ENCODE peak calls at places on chromosomes 13 and 19, in nine cellular contexts. One of them, this sample, is unnamed.

GRCh38 chr19:14901675-14902260 is 15.8 kb upstream of the OR7A17 start:
- DNase-seq in heart right ventricle: no peak
- DNase-seq in A549: no peak
- DNase-seq in endodermal cell: no peak
- DNase-seq in OCI-LY7: no peak
- DNase-seq in thoracic aorta: no peak
- DNase-seq in MG63: no peak
- DNase-seq in GM23338: no peak
- DNase-seq in HAP-1: no peak
- DNase-seq in this sample: no peak

GRCh38 chr19:17409990-17410389 is 4.6 kb upstream of the BST2 start:
- DNase-seq in A549: no peak
- DNase-seq in OCI-LY7: no peak
- DNase-seq in MG63: no peak
- DNase-seq in thoracic aorta: no peak
- DNase-seq in endodermal cell: no peak
- DNase-seq in heart right ventricle: no peak
- DNase-seq in HAP-1: no peak
- DNase-seq in GM23338: no peak
- DNase-seq in this sample: no peak

GRCh38 chr13:86945596-86945995 is 725.6 kb upstream of the SLITRK5 start:
- DNase-seq in A549: no peak
- DNase-seq in HAP-1: no peak
- DNase-seq in OCI-LY7: no peak
- DNase-seq in MG63: no peak
- DNase-seq in GM23338: no peak
- DNase-seq in thoracic aorta: no peak
- DNase-seq in endodermal cell: no peak
- DNase-seq in heart right ventricle: no peak
- DNase-seq in this sample: no peak

GRCh38 chr19:51503428-51503827 is 1.8 kb upstream of the SIGLEC12 start:
- DNase-seq in GM23338: no peak
- DNase-seq in HAP-1: no peak
- DNase-seq in MG63: no peak
- DNase-seq in OCI-LY7: no peak
- DNase-seq in heart right ventricle: no peak
- DNase-seq in A549: no peak
- DNase-seq in endodermal cell: no peak
- DNase-seq in thoracic aorta: no peak
- DNase-seq in this sample: no peak

GRCh38 chr13:27573265-27573664 is 47.1 kb downstream of the LNX2 start:
- DNase-seq in MG63: peak
- DNase-seq in endodermal cell: no peak
- DNase-seq in OCI-LY7: no peak
- DNase-seq in GM23338: no peak
- DNase-seq in heart right ventricle: no peak
- DNase-seq in A549: no peak
- DNase-seq in HAP-1: no peak
- DNase-seq in thoracic aorta: no peak
- DNase-seq in this sample: no peak

GRCh38 chr13:79571147-79571546 is 90.2 kb downstream of the NDFIP2 start:
- DNase-seq in heart right ventricle: no peak
- DNase-seq in A549: no peak
- DNase-seq in MG63: no peak
- DNase-seq in endodermal cell: no peak
- DNase-seq in GM23338: no peak
- DNase-seq in HAP-1: no peak
- DNase-seq in OCI-LY7: no peak
- DNase-seq in thoracic aorta: no peak
- DNase-seq in this sample: no peak

GRCh38 chr13:32153056-32153455 is 121.5 kb downstream of the FRY start:
- DNase-seq in MG63: no peak
- DNase-seq in A549: no peak
- DNase-seq in GM23338: no peak
- DNase-seq in thoracic aorta: no peak
- DNase-seq in endodermal cell: no peak
- DNase-seq in HAP-1: no peak
- DNase-seq in OCI-LY7: no peak
- DNase-seq in heart right ventricle: no peak
- DNase-seq in this sample: no peak

GRCh38 chr19:23309926-23310325 is 59.7 kb upstream of the ZNF724 start:
- DNase-seq in thoracic aorta: no peak
- DNase-seq in A549: no peak
- DNase-seq in MG63: no peak
- DNase-seq in HAP-1: no peak
- DNase-seq in heart right ventricle: no peak
- DNase-seq in endodermal cell: no peak
- DNase-seq in GM23338: no peak
- DNase-seq in OCI-LY7: no peak
- DNase-seq in this sample: no peak

GRCh38 chr19:55452381-55453325 is 8.8 kb downstream of the ISOC2 start:
- DNase-seq in A549: peak
- DNase-seq in OCI-LY7: peak
- DNase-seq in GM23338: peak
- DNase-seq in heart right ventricle: peak
- DNase-seq in endodermal cell: peak
- DNase-seq in MG63: peak
- DNase-seq in thoracic aorta: no peak
- DNase-seq in HAP-1: peak
- DNase-seq in this sample: peak

GRCh38 chr13:39451301-39451700 is 151.7 kb downstream of the LHFPL6 start:
- DNase-seq in GM23338: no peak
- DNase-seq in OCI-LY7: peak
- DNase-seq in thoracic aorta: no peak
- DNase-seq in heart right ventricle: no peak
- DNase-seq in MG63: no peak
- DNase-seq in A549: no peak
- DNase-seq in endodermal cell: no peak
- DNase-seq in HAP-1: peak
- DNase-seq in this sample: no peak

DNA sequence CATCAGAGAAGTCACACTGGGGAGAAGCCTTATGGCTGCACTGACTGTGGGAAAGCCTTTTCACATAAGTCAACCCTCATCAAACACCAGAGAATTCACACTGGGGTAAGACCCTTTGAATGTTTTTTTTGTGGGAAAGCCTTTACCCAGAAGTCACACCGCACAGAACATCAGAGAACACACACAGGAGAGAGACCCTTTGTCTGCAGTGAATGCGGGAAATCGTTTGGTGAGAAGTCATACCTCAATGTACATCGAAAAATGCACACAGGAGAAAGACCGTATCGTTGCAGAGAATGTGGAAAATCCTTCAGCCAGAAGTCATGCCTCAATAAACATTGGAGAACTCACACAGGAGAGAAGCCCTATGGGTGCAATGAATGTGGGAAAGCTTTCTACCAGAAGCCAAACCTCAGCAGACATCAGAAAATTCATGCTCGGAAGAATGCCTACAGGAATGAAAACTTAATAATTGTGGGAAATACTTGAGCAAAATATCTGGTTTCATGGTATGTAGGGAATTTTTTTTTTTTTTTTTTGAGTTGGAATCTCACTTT is 30.7 kb downstream of the ZNF793 start:
- DNase-seq in endodermal cell: no peak
- DNase-seq in A549: no peak
- DNase-seq in HAP-1: no peak
- DNase-seq in heart right ventricle: no peak
- DNase-seq in MG63: no peak
- DNase-seq in thoracic aorta: no peak
- DNase-seq in OCI-LY7: no peak
- DNase-seq in GM23338: peak
- DNase-seq in this sample: no peak
- H3K4me3 ChIP-seq in endodermal cell: peak
- H3K4me3 ChIP-seq in A549: no peak
- H3K4me3 ChIP-seq in HAP-1: no peak
- H3K4me3 ChIP-seq in heart right ventricle: no peak
- H3K4me3 ChIP-seq in MG63: no peak
- H3K4me3 ChIP-seq in thoracic aorta: no peak
- H3K4me3 ChIP-seq in OCI-LY7: no peak
- H3K4me3 ChIP-seq in GM23338: no peak
- H3K4me3 ChIP-seq in this sample: no peak

DNA sequence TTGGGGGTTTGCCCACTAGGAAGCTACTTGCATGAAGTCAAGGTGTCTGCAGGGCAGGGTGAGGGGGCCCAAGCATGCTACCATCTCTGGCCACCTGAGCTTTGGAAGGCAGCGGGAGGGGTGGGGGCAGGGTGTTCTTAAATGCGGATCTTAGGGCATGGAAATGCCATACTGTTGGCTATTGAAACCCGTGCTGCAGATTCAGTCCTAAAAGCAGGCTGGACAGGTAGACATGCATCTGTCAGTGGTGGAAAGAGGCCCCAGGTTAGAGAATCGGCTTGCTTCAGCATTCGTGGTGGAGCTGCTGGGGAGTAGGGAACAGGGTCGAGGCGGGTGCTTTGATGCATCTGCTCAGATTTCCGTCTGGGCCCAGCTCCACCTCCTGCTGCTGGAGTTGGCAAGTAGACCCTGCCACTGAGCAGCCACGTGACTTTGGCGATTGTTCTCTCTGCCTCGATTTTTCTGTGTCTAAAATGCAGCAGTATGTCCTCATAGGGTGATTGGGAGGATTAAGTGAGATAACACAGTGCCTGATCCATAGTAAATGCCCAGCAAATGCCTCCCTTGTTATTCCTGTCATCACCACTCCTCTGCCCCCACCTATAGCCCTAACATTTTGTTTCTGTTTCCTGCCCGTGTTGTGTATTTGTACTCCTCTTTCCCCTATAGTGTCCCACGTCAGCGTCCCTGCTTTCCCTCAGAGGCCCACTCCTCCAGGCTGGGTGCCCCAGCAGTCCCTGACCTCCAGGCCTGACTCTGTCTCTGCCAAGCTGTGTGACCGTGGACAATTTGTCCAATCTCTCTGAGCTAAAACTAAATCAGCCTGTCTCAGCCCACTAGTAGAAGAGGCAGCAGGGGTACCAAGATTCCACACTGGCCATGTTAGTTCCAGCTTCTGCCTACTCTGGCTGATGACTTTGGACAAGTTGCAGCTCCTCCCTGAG is 5.8 kb downstream of the PPP1R37 start:
- DNase-seq in thoracic aorta: no peak
- DNase-seq in heart right ventricle: peak
- DNase-seq in endodermal cell: peak
- DNase-seq in MG63: peak
- DNase-seq in HAP-1: no peak
- DNase-seq in A549: no peak
- DNase-seq in OCI-LY7: no peak
- DNase-seq in GM23338: no peak
- DNase-seq in this sample: peak
- H3K4me3 ChIP-seq in thoracic aorta: no peak
- H3K4me3 ChIP-seq in heart right ventricle: no peak
- H3K4me3 ChIP-seq in endodermal cell: no peak
- H3K4me3 ChIP-seq in MG63: no peak
- H3K4me3 ChIP-seq in HAP-1: no peak
- H3K4me3 ChIP-seq in A549: peak
- H3K4me3 ChIP-seq in OCI-LY7: no peak
- H3K4me3 ChIP-seq in GM23338: no peak
- H3K4me3 ChIP-seq in this sample: peak

GRCh38 chr19:45075215-45076028 is 856 bp downstream of the ZNF296 start:
- DNase-seq in endodermal cell: peak
- DNase-seq in thoracic aorta: no peak
- DNase-seq in heart right ventricle: peak
- DNase-seq in MG63: peak
- DNase-seq in OCI-LY7: peak
- DNase-seq in A549: peak
- DNase-seq in HAP-1: peak
- DNase-seq in GM23338: peak
- DNase-seq in this sample: no peak

GRCh38 chr19:45076029-45076850 is at the start of gene ZNF296:
- DNase-seq in HAP-1: peak
- DNase-seq in MG63: peak
- DNase-seq in heart right ventricle: peak
- DNase-seq in endodermal cell: peak
- DNase-seq in OCI-LY7: peak
- DNase-seq in GM23338: peak
- DNase-seq in A549: peak
- DNase-seq in thoracic aorta: no peak
- DNase-seq in this sample: no peak

GRCh38 chr19:45076851-45077730 is 813 bp upstream of the ZNF296 start:
- DNase-seq in A549: no peak
- DNase-seq in OCI-LY7: no peak
- DNase-seq in heart right ventricle: no peak
- DNase-seq in HAP-1: no peak
- DNase-seq in endodermal cell: no peak
- DNase-seq in thoracic aorta: no peak
- DNase-seq in GM23338: peak
- DNase-seq in MG63: no peak
- DNase-seq in this sample: no peak

GRCh38 chr19:45071969-45072790 is 4.1 kb downstream of the ZNF296 start:
- DNase-seq in OCI-LY7: peak
- DNase-seq in MG63: no peak
- DNase-seq in endodermal cell: peak
- DNase-seq in heart right ventricle: no peak
- DNase-seq in HAP-1: no peak
- DNase-seq in A549: no peak
- DNase-seq in GM23338: no peak
- DNase-seq in thoracic aorta: no peak
- DNase-seq in this sample: no peak

DNA sequence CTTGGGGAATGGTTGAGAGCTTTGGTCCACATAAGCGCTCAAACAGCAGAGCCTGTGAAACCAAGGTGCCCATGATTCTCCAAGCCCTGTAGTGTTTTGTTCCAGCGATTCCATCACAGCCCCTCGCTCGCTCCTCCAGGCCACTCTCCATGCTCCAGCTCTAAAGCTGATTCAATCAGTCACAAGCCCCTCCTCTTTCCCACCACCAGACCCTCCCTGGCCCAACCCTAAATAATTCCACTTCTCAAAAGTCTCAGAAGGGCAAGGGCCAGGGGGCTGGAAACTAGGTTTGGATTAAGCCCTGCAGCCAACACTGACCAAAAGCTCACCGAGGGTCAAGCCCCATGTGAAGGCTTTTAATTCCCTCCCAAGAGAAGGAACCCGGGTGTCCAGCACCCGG is 1.5 kb downstream of the ZNF296 start:
- DNase-seq in MG63: no peak
- DNase-seq in heart right ventricle: no peak
- DNase-seq in endodermal cell: peak
- DNase-seq in OCI-LY7: no peak
- DNase-seq in GM23338: peak
- DNase-seq in thoracic aorta: no peak
- DNase-seq in HAP-1: no peak
- DNase-seq in A549: no peak
- DNase-seq in this sample: no peak
- H3K4me3 ChIP-seq in MG63: no peak
- H3K4me3 ChIP-seq in heart right ventricle: no peak
- H3K4me3 ChIP-seq in endodermal cell: peak
- H3K4me3 ChIP-seq in OCI-LY7: peak
- H3K4me3 ChIP-seq in GM23338: peak
- H3K4me3 ChIP-seq in thoracic aorta: peak
- H3K4me3 ChIP-seq in HAP-1: peak
- H3K4me3 ChIP-seq in A549: peak
- H3K4me3 ChIP-seq in this sample: no peak

DNA sequence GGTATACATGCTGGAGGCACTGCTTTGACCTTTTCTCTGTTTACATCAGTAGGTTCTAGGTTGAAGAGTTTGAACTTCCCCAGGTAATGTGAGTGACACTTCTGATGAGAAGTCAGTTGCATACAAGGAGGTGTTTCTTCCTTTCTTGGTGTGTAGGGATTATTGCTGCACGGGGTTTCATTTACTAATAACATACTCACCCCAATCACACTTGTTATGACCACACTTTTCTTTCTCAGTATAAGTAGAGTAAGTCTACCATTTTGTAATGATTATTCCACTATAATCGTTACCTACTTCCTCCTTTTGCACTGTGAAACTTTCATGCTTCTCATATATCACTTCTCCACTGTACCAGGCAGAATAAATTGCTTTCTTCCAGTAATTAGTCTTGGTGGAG is 138.0 kb downstream of the TNFSF13B start:
- DNase-seq in thoracic aorta: no peak
- DNase-seq in OCI-LY7: no peak
- DNase-seq in HAP-1: no peak
- DNase-seq in heart right ventricle: no peak
- DNase-seq in MG63: no peak
- DNase-seq in A549: no peak
- DNase-seq in GM23338: no peak
- DNase-seq in endodermal cell: no peak
- DNase-seq in this sample: no peak
- H3K4me3 ChIP-seq in thoracic aorta: no peak
- H3K4me3 ChIP-seq in OCI-LY7: no peak
- H3K4me3 ChIP-seq in HAP-1: no peak
- H3K4me3 ChIP-seq in heart right ventricle: no peak
- H3K4me3 ChIP-seq in MG63: no peak
- H3K4me3 ChIP-seq in A549: no peak
- H3K4me3 ChIP-seq in GM23338: no peak
- H3K4me3 ChIP-seq in endodermal cell: no peak
- H3K4me3 ChIP-seq in this sample: no peak

This sample was measured in Jurkat, Clone E6-1.